ENCODE peak calls at places on chromosomes 3 and 15, in four cellular contexts. E, G, N and C are unnamed samples.

GRCh38 chr3:176286456-176287115 is 910.7 kb downstream of the TBL1XR1 start:
- DNase-seq in E (no peak), G (peak), N (no peak), C (no peak)

GRCh38 chr3:111577798-111578685 is 17.1 kb downstream of the ZBED2 start:
- DNase-seq in E (no peak), G (peak), N (no peak), C (no peak)

GRCh38 chr3:177213806-177214528 is 16.7 kb upstream of the TBL1XR1 start:
- DNase-seq in N (no peak), E (no peak), G (no peak), C (no peak)

GRCh38 chr3:138348107-138348949 is at the start of gene MRAS:
- DNase-seq in E (peak), G (no peak), N (peak), C (peak)

GRCh38 chr3:50815844-50816243 is 141.1 kb downstream of the DOCK3 start:
- DNase-seq in N (no peak), G (no peak), E (no peak), C (no peak)

GRCh38 chr15:88648357-88649214 is 9.8 kb downstream of the ISG20 start:
- DNase-seq in G (no peak), N (peak), E (peak), C (peak)

GRCh38 chr3:127775398-127776109 is 46.8 kb downstream of the MGLL start:
- DNase-seq in N (no peak), E (peak), G (no peak), C (peak)

GRCh38 chr3:52280046-52280445 is 1.6 kb upstream of the WDR82 start:
- DNase-seq in N (no peak), E (no peak), G (no peak), C (no peak)

GRCh38 chr3:111588527-111588926 is 6.6 kb downstream of the ZBED2 start:
- DNase-seq in N (no peak), G (no peak), E (no peak), C (no peak)

GRCh38 chr15:89556413-89557262 is 18.6 kb upstream of the TICRR start:
- DNase-seq in E (no peak), G (peak), N (no peak), C (no peak)

GRCh38 chr3:65107174-65107573 is 419.4 kb upstream of the ADAMTS9 start:
- DNase-seq in G (no peak), N (no peak), E (no peak), C (no peak)

GRCh38 chr3:71407833-71408232 is 175.7 kb downstream of the FOXP1 start:
- DNase-seq in E (no peak), N (no peak), G (no peak), C (no peak)

GRCh38 chr15:70266412-70267089 is 168.8 kb upstream of the TLE3 start:
- DNase-seq in G (no peak), E (peak), N (peak), C (no peak)

GRCh38 chr15:73233623-73234022 is 135.1 kb downstream of the HCN4 start:
- DNase-seq in N (no peak), E (no peak), G (no peak), C (no peak)

GRCh38 chr3:129421988-129422745 is 6.3 kb downstream of the EFCAB12 start:
- DNase-seq in G (no peak), E (no peak), N (peak), C (no peak)
- TF ChIP-seq CTCF in G (peak), E (peak), N (no peak), C (no peak)

DNA sequence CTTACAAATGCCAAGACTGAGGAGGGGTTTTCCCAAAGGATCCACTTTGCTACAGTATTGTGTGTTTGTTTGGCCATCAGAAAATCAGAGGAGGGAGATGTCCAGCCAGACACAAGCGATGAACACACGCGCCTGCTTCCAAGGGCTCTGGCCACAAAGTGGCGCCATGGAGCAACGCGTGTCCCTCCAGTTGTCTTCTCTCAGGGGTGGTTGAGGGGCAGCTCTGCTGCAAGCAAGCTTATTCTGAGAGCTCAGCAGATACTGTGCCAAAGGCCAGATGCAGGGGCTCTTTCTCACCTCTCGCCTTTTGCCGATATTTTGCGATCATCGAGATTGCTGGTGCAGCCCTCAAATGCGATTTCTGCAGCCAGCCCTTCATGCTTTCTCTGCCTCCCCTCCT is 88.9 kb upstream of the OSBPL11 start:
- DNase-seq in N (no peak), G (no peak), E (no peak), C (no peak)
- TF ChIP-seq CTCF in N (no peak), G (peak), E (peak), C (peak)

GRCh38 chr3:37435572-37435971 is 261.2 kb upstream of the LRRFIP2 start:
- DNase-seq in E (no peak), N (no peak), G (no peak), C (no peak)
- TF ChIP-seq CTCF in E (no peak), N (no peak), G (no peak), C (no peak)

GRCh38 chr15:92391640-92392039 is 2.0 kb upstream of the ST8SIA2 start:
- DNase-seq in G (no peak), N (no peak), E (no peak), C (no peak)
- TF ChIP-seq CTCF in G (peak), N (no peak), E (peak), C (peak)

GRCh38 chr3:24072193-24072592 is 127.1 kb downstream of the NR1D2 start:
- DNase-seq in G (no peak), N (no peak), E (no peak), C (no peak)

GRCh38 chr3:24067483-24067882 is 122.4 kb downstream of the NR1D2 start:
- DNase-seq in N (no peak), G (no peak), E (no peak), C (no peak)

DNA sequence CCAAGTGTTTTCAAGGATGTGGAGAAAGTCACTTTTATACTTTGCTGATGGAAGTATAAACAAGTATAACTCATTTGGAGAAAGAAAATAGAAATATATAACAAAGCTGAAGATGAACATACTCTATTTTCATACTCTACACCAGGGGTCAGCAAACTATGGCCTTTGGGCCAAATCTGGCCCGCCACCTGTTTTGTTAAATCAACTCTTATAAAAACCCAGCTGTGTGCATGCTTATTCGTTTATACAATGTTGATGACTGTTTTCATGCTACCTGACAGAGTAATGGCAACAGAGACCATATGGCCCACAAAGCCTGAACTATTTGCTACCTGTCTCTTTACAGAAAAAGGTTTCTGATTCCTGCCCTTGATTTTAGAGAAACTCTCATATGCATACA is 124.0 kb downstream of the NR1D2 start:
- DNase-seq in N (no peak), E (no peak), G (no peak), C (no peak)
- TF ChIP-seq CTCF in N (no peak), E (peak), G (peak), C (peak)

GRCh38 chr3:155465664-155466063 is 172.2 kb upstream of the STRIT1 start:
- DNase-seq in G (no peak), N (no peak), E (no peak), C (no peak)
- TF ChIP-seq CTCF in G (no peak), N (no peak), E (no peak), C (no peak)